ENCODE peak calls at places on chromosomes 7 and 10, in four cellular contexts. G is HepG2, R is K562, H is WTC11. W is an unnamed sample.
A peak's percentile ranks its signal among the peaks of the same experiment; 100 is the strongest.

GRCh38 chr10:78543026-78543748 is 509.5 kb downstream of the RPS24 start:
- DNase-seq in H (no peak), G (no peak), R (no peak), W (no peak)

GRCh38 chr10:70518695-70519094 is 40.1 kb downstream of the PALD1 start:
- DNase-seq in R (no peak), H (no peak), G (no peak), W (no peak)

GRCh38 chr10:100670828-100671479 is 74.4 kb upstream of the PAX2 start:
- DNase-seq in R (peak; percentile 39), G (no peak), H (peak; percentile 77), W (peak; percentile 47)

GRCh38 chr10:50512214-50512595 is 111.6 kb downstream of the SGMS1 start:
- DNase-seq in G (no peak), H (no peak), R (no peak), W (no peak)

GRCh38 chr10:125037145-125037544 is 95.2 kb downstream of the ZRANB1 start:
- DNase-seq in G (peak; percentile 37), R (no peak), H (no peak), W (peak; percentile 81)

GRCh38 chr10:123554656-123555055 is 111.5 kb upstream of the GPR26 start:
- DNase-seq in H (no peak), G (no peak), R (no peak), W (no peak)

GRCh38 chr7:123916240-123916724 is 8.8 kb upstream of the SPAM1 start:
- DNase-seq in G (peak; percentile 13), R (peak; percentile 24), H (no peak), W (peak; percentile 23)

GRCh38 chr10:11260136-11260535 is 242.5 kb downstream of the CELF2 start:
- DNase-seq in R (no peak), G (no peak), H (no peak), W (no peak)

GRCh38 chr10:106106114-106106513 is 1058.4 kb downstream of the SORCS1 start:
- DNase-seq in G (no peak), H (no peak), R (no peak), W (no peak)

GRCh38 chr10:69327463-69328345 is 49.4 kb downstream of the HK1 start:
- DNase-seq in G (no peak), H (no peak), R (peak; percentile 76), W (no peak)

GRCh38 chr7:610141-610530 is 90.5 kb upstream of the PDGFA start:
- DNase-seq in H (no peak), R (peak; percentile 45), G (no peak), W (no peak)

GRCh38 chr10:78551184-78552005 is 517.4 kb upstream of the ZMIZ1 start:
- DNase-seq in R (no peak), G (peak; percentile 81), H (peak; percentile 66), W (no peak)

GRCh38 chr10:72612203-72612826 is 13.6 kb downstream of the MICU1 start:
- DNase-seq in G (no peak), R (no peak), H (no peak), W (no peak)

GRCh38 chr10:8063935-8064334 is 9.4 kb downstream of the GATA3 start:
- DNase-seq in G (no peak), R (no peak), H (no peak), W (no peak)

GRCh38 chr7:24383055-24383454 is 99.1 kb downstream of the NPY start:
- DNase-seq in G (no peak), R (no peak), H (no peak), W (no peak)

GRCh38 chr10:130898381-130898780 is 413.1 kb downstream of the TCERG1L start:
- DNase-seq in R (no peak), G (no peak), H (no peak), W (no peak)

GRCh38 chr7:7921830-7922229 is 46.8 kb upstream of the GLCCI1 start:
- DNase-seq in H (no peak), G (no peak), R (no peak), W (no peak)
- TF ChIP-seq NR3C1 in H (no peak), G (no peak), R (no peak), W (no peak)

DNA sequence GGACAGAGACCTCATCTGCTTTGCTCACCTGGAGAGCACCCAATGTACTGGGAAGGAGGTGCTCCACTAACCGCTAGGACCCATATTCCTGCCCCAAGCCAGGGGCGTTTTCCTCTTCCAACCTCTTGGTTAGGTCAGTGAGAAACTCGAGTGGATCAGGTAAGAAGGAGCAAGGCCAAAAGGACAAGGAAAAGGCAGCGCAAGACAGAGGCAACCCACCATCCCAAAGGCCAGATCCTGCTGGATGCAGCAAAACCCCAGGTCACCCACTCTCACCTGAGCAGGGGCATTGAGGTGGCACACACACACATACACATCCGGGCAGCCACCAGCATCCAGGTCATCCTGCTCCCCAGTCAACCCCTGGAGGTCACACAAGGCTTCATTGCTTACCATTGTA is 105.1 kb downstream of the GRID1 start:
- DNase-seq in H (no peak), R (no peak), G (no peak), W (no peak)
- TF ChIP-seq NR3C1 in H (no peak), R (no peak), G (no peak), W (no peak)

GRCh38 chr7:101913876-101914275 is 96.5 kb downstream of the CUX1 start:
- DNase-seq in H (no peak), G (no peak), R (peak; percentile 83), W (no peak)

GRCh38 chr7:101912711-101913110 is 95.3 kb downstream of the CUX1 start:
- DNase-seq in H (no peak), R (peak; percentile 51), G (no peak), W (no peak)

GRCh38 chr7:101913247-101913721 is 95.9 kb downstream of the CUX1 start:
- DNase-seq in H (no peak), R (no peak), G (no peak), W (no peak)

GRCh38 chr7:101911800-101912705 is 94.6 kb downstream of the CUX1 start:
- DNase-seq in R (peak; percentile 70), H (no peak), G (peak; percentile 63), W (no peak)

DNA sequence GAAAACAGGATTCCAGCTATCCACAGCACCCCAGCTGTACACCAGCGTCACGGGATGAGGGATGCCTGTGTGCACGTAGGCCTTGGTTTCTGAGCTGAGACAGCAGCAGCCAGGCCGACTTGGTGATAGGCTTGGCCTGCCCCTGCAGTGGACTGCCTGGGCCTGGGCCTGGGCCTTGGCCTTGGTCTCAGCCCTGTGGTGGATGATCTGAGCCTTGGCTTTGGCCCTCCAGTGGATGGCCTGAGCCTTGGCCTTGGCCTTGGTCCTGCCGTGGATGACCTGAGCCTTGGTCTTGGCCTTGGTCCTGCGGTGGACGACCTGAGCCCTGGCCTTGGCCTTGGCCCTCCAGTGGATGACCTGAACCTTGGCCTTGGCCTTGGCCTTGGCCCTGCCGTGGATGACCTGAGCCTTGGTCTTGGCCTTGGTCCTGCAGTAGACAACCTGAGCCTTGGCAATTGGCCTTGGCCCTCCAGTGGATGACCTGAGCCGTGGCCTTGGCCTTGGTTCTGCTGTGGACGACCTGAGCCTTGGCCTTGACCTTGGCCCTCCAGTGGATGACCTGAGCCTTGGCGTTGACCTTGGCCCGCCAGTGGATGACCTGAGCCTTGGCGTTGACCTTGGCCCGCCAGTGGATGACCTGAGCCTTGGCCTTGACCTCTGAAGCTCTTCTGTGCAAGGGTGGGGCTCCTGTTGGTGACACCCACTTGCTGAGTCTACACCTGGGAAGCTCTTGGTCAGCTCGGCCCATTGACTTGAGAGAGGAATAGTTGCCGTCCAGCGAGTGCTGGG is 93.8 kb downstream of the CUX1 start:
- DNase-seq in R (peak; percentile 34), G (no peak), H (no peak), W (no peak)
- TF ChIP-seq NR3C1 in R (no peak), G (no peak), H (no peak), W (no peak)

DNA sequence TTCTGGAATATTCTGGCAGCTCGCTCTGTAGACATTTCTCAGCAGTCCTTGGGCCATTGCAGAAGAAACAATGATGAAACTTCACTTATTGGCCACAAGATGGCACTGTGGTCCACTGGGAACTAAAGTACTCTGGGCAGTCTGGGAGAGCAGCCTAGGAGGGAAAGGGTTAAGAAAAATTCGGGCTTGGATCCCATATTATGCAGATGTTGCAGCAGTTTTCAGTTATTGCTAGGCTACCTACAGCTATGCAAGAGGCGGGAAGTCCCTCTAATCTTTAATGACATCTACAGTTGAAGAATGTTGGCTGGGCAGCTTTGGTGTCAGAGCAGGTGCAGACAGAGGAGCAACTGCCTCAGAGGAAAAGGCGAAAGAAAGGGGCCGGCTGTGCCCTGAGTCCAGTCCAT is 201.7 kb upstream of the PRSS58 start:
- DNase-seq in R (peak; percentile 69), H (no peak), G (peak; percentile 25), W (peak; percentile 30)
- TF ChIP-seq NR3C1 in R (no peak), H (no peak), G (no peak), W (no peak)

GRCh38 chr10:18400911-18401260 is 250.5 kb downstream of the NSUN6 start:
- DNase-seq in H (peak; percentile 48), G (no peak), R (no peak), W (no peak)

GRCh38 chr10:18399158-18399557 is 252.2 kb downstream of the NSUN6 start:
- DNase-seq in G (no peak), R (no peak), H (no peak), W (no peak)

GRCh38 chr10:18402766-18403346 is 248.5 kb downstream of the NSUN6 start:
- DNase-seq in G (no peak), H (no peak), R (no peak), W (no peak)

GRCh38 chr10:18400201-18400910 is 251.0 kb downstream of the NSUN6 start:
- DNase-seq in H (peak; percentile 18), R (no peak), G (peak; percentile 5), W (no peak)

GRCh38 chr10:18401416-18402195 is 249.8 kb downstream of the NSUN6 start:
- DNase-seq in H (no peak), R (no peak), G (no peak), W (no peak)
- TF ChIP-seq NR3C1 in H (no peak), R (no peak), G (no peak), W (no peak)

GRCh38 chr7:50594734-50595537 is 29.7 kb upstream of the DDC start:
- DNase-seq in H (no peak), G (peak; percentile 19), R (no peak), W (no peak)

GRCh38 chr7:50592940-50593339 is 27.7 kb upstream of the DDC start:
- DNase-seq in H (no peak), R (no peak), G (no peak), W (no peak)

GRCh38 chr7:50594136-50594535 is 28.9 kb upstream of the DDC start:
- DNase-seq in G (no peak), H (no peak), R (no peak), W (no peak)

GRCh38 chr7:50596484-50596883 is 31.3 kb upstream of the DDC start:
- DNase-seq in G (no peak), H (no peak), R (no peak), W (no peak)

DNA sequence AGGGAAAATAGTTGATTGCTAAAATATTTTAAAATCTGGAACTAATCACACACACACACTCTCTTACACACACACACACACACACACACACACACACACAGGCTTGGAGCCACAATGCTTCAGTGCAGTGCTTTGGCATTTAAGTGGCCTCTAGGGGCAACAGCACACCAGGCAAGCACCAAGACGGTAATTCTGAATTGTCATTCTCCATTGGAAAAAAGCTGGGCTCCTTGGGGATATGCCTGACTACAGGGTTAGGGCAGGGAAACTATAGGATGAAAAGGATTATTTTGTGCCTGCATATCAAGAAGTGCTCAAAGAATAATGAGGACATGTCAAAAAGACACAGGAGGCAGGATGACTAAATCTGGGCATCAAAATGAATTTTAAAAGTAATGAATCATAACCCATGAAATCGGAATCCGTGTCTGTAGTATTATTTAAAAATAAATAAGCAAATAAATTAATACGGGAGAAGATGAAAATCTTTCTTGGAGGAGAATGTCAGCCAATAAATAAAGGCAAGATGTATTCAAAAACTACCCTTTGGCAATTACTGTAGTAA is 30.4 kb upstream of the DDC start:
- DNase-seq in G (peak; percentile 35), R (peak; percentile 12), H (no peak), W (no peak)
- TF ChIP-seq NR3C1 in G (no peak), R (no peak), H (no peak), W (no peak)

W was measured in A549.